ENCODE peak calls at places on chromosome 16, in five cellular contexts. One of them, this sample, is unnamed.

GRCh38 chr16:51163366-51163765 is 12.3 kb upstream of the SALL1 start:
- DNase-seq in HFF-Myc: no peak
- DNase-seq in endodermal cell: no peak
- DNase-seq in nephron progenitor cell: no peak
- DNase-seq in foreskin fibroblast: no peak
- DNase-seq in this sample: peak; percentile 64

GRCh38 chr16:71255721-71256120 is 25.2 kb upstream of the HYDIN start:
- DNase-seq in nephron progenitor cell: peak; percentile 4
- DNase-seq in endodermal cell: no peak
- DNase-seq in foreskin fibroblast: no peak
- DNase-seq in HFF-Myc: no peak
- DNase-seq in this sample: no peak

GRCh38 chr16:30369091-30369937 is 980 bp downstream of the TBC1D10B start:
- DNase-seq in foreskin fibroblast: no peak
- DNase-seq in endodermal cell: peak; percentile 73
- DNase-seq in HFF-Myc: no peak
- DNase-seq in nephron progenitor cell: peak; percentile 56
- DNase-seq in this sample: no peak

GRCh38 chr16:86472366-86472765 is 38.0 kb upstream of the FOXF1 start:
- DNase-seq in nephron progenitor cell: no peak
- DNase-seq in endodermal cell: no peak
- DNase-seq in HFF-Myc: no peak
- DNase-seq in foreskin fibroblast: no peak
- DNase-seq in this sample: no peak

GRCh38 chr16:87966685-87967185 is 15.5 kb downstream of the BANP start:
- DNase-seq in foreskin fibroblast: no peak
- DNase-seq in endodermal cell: peak; percentile 50
- DNase-seq in HFF-Myc: no peak
- DNase-seq in nephron progenitor cell: no peak
- DNase-seq in this sample: no peak

GRCh38 chr16:84103678-84104077 is 13.1 kb downstream of the MBTPS1 start:
- DNase-seq in endodermal cell: no peak
- DNase-seq in foreskin fibroblast: peak; percentile 23
- DNase-seq in HFF-Myc: no peak
- DNase-seq in nephron progenitor cell: no peak
- DNase-seq in this sample: no peak

GRCh38 chr16:86252596-86252995 is 257.7 kb upstream of the FOXF1 start:
- DNase-seq in foreskin fibroblast: peak; percentile 3
- DNase-seq in HFF-Myc: no peak
- DNase-seq in nephron progenitor cell: peak; percentile 40
- DNase-seq in endodermal cell: peak; percentile 91
- DNase-seq in this sample: peak; percentile 15

GRCh38 chr16:11356573-11357331 is 11.5 kb downstream of the RMI2 start:
- DNase-seq in endodermal cell: peak; percentile 92
- DNase-seq in HFF-Myc: no peak
- DNase-seq in nephron progenitor cell: peak; percentile 70
- DNase-seq in foreskin fibroblast: peak; percentile 45
- DNase-seq in this sample: peak; percentile 36

GRCh38 chr16:87582221-87582965 is 19.9 kb upstream of the JPH3 start:
- DNase-seq in HFF-Myc: no peak
- DNase-seq in foreskin fibroblast: peak; percentile 69
- DNase-seq in nephron progenitor cell: no peak
- DNase-seq in endodermal cell: no peak
- DNase-seq in this sample: peak; percentile 69

GRCh38 chr16:25264599-25264998 is 7.0 kb upstream of the ZKSCAN2 start:
- DNase-seq in foreskin fibroblast: no peak
- DNase-seq in HFF-Myc: no peak
- DNase-seq in endodermal cell: peak; percentile 59
- DNase-seq in nephron progenitor cell: peak; percentile 56
- DNase-seq in this sample: no peak

GRCh38 chr16:51404386-51404785 is 253.3 kb upstream of the SALL1 start:
- DNase-seq in nephron progenitor cell: no peak
- DNase-seq in endodermal cell: no peak
- DNase-seq in foreskin fibroblast: peak; percentile 50
- DNase-seq in HFF-Myc: no peak
- DNase-seq in this sample: no peak

GRCh38 chr16:84703671-84704070 is 3.9 kb downstream of the USP10 start:
- DNase-seq in HFF-Myc: no peak
- DNase-seq in foreskin fibroblast: no peak
- DNase-seq in endodermal cell: no peak
- DNase-seq in nephron progenitor cell: no peak
- DNase-seq in this sample: no peak

GRCh38 chr16:80664798-80665197 is 124.0 kb downstream of the DYNLRB2 start:
- DNase-seq in nephron progenitor cell: no peak
- DNase-seq in foreskin fibroblast: no peak
- DNase-seq in endodermal cell: no peak
- DNase-seq in HFF-Myc: no peak
- DNase-seq in this sample: no peak

GRCh38 chr16:19994771-19995170 is 78.9 kb downstream of the GPR139 start:
- DNase-seq in HFF-Myc: no peak
- DNase-seq in nephron progenitor cell: no peak
- DNase-seq in foreskin fibroblast: no peak
- DNase-seq in endodermal cell: no peak
- DNase-seq in this sample: no peak

GRCh38 chr16:1635070-1635469 is 22.9 kb downstream of the CRAMP1 start:
- DNase-seq in endodermal cell: no peak
- DNase-seq in foreskin fibroblast: no peak
- DNase-seq in HFF-Myc: no peak
- DNase-seq in nephron progenitor cell: no peak
- DNase-seq in this sample: no peak

GRCh38 chr16:8611886-8612595 is 9.5 kb upstream of the METTL22 start:
- DNase-seq in foreskin fibroblast: peak; percentile 11
- DNase-seq in endodermal cell: no peak
- DNase-seq in nephron progenitor cell: no peak
- DNase-seq in HFF-Myc: no peak
- DNase-seq in this sample: peak; percentile 20

GRCh38 chr16:84181144-84181915 is 5.5 kb downstream of the TAF1C start:
- DNase-seq in foreskin fibroblast: no peak
- DNase-seq in endodermal cell: peak; percentile 31
- DNase-seq in nephron progenitor cell: no peak
- DNase-seq in HFF-Myc: no peak
- DNase-seq in this sample: no peak

GRCh38 chr16:25155553-25156460 is 44.3 kb downstream of the LCMT1 start:
- DNase-seq in endodermal cell: no peak
- DNase-seq in HFF-Myc: no peak
- DNase-seq in foreskin fibroblast: no peak
- DNase-seq in nephron progenitor cell: no peak
- DNase-seq in this sample: no peak

GRCh38 chr16:28264656-28265055 is 27.7 kb upstream of the SBK1 start:
- DNase-seq in foreskin fibroblast: peak; percentile 23
- DNase-seq in endodermal cell: no peak
- DNase-seq in nephron progenitor cell: peak; percentile 31
- DNase-seq in HFF-Myc: peak; percentile 15
- DNase-seq in this sample: no peak

GRCh38 chr16:47574091-47575054 is 113.2 kb downstream of the PHKB start:
- DNase-seq in HFF-Myc: peak; percentile 31
- DNase-seq in endodermal cell: no peak
- DNase-seq in foreskin fibroblast: peak; percentile 21
- DNase-seq in nephron progenitor cell: no peak
- DNase-seq in this sample: no peak

GRCh38 chr16:50505714-50506542 is 42.3 kb upstream of the NKD1 start:
- DNase-seq in foreskin fibroblast: no peak
- DNase-seq in HFF-Myc: no peak
- DNase-seq in nephron progenitor cell: peak; percentile 51
- DNase-seq in endodermal cell: peak; percentile 82
- DNase-seq in this sample: no peak

GRCh38 chr16:27436065-27436464 is 34.1 kb downstream of the IL21R start:
- DNase-seq in HFF-Myc: no peak
- DNase-seq in nephron progenitor cell: no peak
- DNase-seq in foreskin fibroblast: no peak
- DNase-seq in endodermal cell: peak; percentile 15
- DNase-seq in this sample: no peak

GRCh38 chr16:4179020-4179419 is 62.8 kb upstream of the ADCY9 start:
- DNase-seq in endodermal cell: no peak
- DNase-seq in foreskin fibroblast: peak; percentile 41
- DNase-seq in HFF-Myc: no peak
- DNase-seq in nephron progenitor cell: no peak
- DNase-seq in this sample: no peak

GRCh38 chr16:1237990-1238389 is 2.5 kb upstream of the TPSAB1 start:
- DNase-seq in endodermal cell: no peak
- DNase-seq in foreskin fibroblast: no peak
- DNase-seq in HFF-Myc: no peak
- DNase-seq in nephron progenitor cell: no peak
- DNase-seq in this sample: no peak

GRCh38 chr16:66961065-66961744 is at the start of gene CES3:
- DNase-seq in endodermal cell: peak; percentile 96
- DNase-seq in foreskin fibroblast: peak; percentile 55
- DNase-seq in nephron progenitor cell: peak; percentile 83
- DNase-seq in HFF-Myc: peak; percentile 29
- DNase-seq in this sample: peak; percentile 63

GRCh38 chr16:49717693-49718092 is 138.2 kb downstream of the ZNF423 start:
- DNase-seq in nephron progenitor cell: no peak
- DNase-seq in foreskin fibroblast: no peak
- DNase-seq in HFF-Myc: no peak
- DNase-seq in endodermal cell: no peak
- DNase-seq in this sample: no peak

GRCh38 chr16:85969591-85969990 is 70.6 kb downstream of the IRF8 start:
- DNase-seq in HFF-Myc: no peak
- DNase-seq in endodermal cell: no peak
- DNase-seq in nephron progenitor cell: no peak
- DNase-seq in foreskin fibroblast: no peak
- DNase-seq in this sample: no peak

GRCh38 chr16:78729687-78730086 is 630.2 kb downstream of the WWOX start:
- DNase-seq in endodermal cell: no peak
- DNase-seq in nephron progenitor cell: no peak
- DNase-seq in HFF-Myc: no peak
- DNase-seq in foreskin fibroblast: no peak
- DNase-seq in this sample: no peak

GRCh38 chr16:78732693-78733092 is 633.2 kb downstream of the WWOX start:
- DNase-seq in HFF-Myc: no peak
- DNase-seq in endodermal cell: no peak
- DNase-seq in nephron progenitor cell: no peak
- DNase-seq in foreskin fibroblast: no peak
- DNase-seq in this sample: no peak

GRCh38 chr16:78731785-78732184 is 632.3 kb downstream of the WWOX start:
- DNase-seq in foreskin fibroblast: no peak
- DNase-seq in endodermal cell: no peak
- DNase-seq in HFF-Myc: no peak
- DNase-seq in nephron progenitor cell: no peak
- DNase-seq in this sample: no peak

DNA sequence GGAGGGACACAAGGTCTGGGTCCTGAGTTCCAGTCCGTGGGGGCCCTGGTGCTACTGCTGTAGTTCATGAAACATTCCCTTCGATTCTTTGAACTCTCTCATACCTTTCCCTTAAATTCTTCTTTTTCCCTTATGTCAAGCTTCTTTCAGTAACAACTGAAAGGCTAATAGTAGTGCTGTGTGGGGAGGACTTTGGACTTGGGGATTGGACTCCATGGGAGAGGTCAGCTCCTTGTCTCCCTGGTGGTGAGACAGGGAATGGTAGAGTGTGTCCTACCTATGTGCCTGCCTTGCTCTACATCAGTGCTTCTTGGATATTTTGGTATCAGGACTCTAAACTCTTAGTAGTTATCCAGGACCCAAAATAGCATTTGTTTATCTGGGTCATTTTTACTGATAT is 628.1 kb downstream of the WWOX start:
- DNase-seq in HFF-Myc: no peak
- DNase-seq in foreskin fibroblast: no peak
- DNase-seq in nephron progenitor cell: no peak
- DNase-seq in endodermal cell: peak; percentile 48
- DNase-seq in this sample: no peak
- TF ChIP-seq CTCF in HFF-Myc: no peak
- TF ChIP-seq CTCF in foreskin fibroblast: no peak
- TF ChIP-seq CTCF in nephron progenitor cell: no peak
- TF ChIP-seq CTCF in endodermal cell: peak; percentile 77
- TF ChIP-seq CTCF in this sample: no peak

GRCh38 chr16:55575621-55576020 is 9.1 kb downstream of the CAPNS2 start:
- DNase-seq in foreskin fibroblast: no peak
- DNase-seq in HFF-Myc: no peak
- DNase-seq in endodermal cell: no peak
- DNase-seq in nephron progenitor cell: no peak
- DNase-seq in this sample: no peak
- TF ChIP-seq CTCF in foreskin fibroblast: no peak
- TF ChIP-seq CTCF in HFF-Myc: no peak
- TF ChIP-seq CTCF in endodermal cell: no peak
- TF ChIP-seq CTCF in nephron progenitor cell: no peak
- TF ChIP-seq CTCF in this sample: no peak

DNA sequence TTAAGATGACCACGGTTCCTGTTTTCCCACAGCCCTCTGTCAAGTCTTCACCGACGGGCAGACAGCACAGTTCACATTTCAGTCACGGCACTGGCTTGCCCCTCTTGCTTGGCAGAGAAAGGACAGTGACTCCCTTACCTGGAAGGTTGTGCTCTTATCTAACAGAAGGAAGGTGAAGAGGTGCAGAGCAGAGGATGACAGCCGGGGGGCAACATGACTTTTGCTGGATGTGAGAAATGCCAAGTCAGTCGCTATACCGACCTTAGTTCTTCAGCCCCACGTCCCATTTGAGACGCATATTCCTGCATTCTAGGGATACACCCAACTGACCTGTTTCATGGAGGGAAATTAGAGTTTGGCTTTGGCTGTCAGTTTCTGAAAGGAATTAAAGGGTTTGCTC is 492.3 kb downstream of the NPIPA7 start:
- DNase-seq in nephron progenitor cell: no peak
- DNase-seq in foreskin fibroblast: no peak
- DNase-seq in endodermal cell: peak; percentile 71
- DNase-seq in HFF-Myc: no peak
- DNase-seq in this sample: no peak
- TF ChIP-seq CTCF in nephron progenitor cell: no peak
- TF ChIP-seq CTCF in foreskin fibroblast: no peak
- TF ChIP-seq CTCF in endodermal cell: peak; percentile 65
- TF ChIP-seq CTCF in HFF-Myc: no peak
- TF ChIP-seq CTCF in this sample: no peak

GRCh38 chr16:83098536-83098935 is 471.8 kb downstream of the CDH13 start:
- DNase-seq in HFF-Myc: no peak
- DNase-seq in nephron progenitor cell: no peak
- DNase-seq in foreskin fibroblast: no peak
- DNase-seq in endodermal cell: no peak
- DNase-seq in this sample: no peak

GRCh38 chr16:83095926-83096692 is 469.3 kb downstream of the CDH13 start:
- DNase-seq in foreskin fibroblast: no peak
- DNase-seq in nephron progenitor cell: no peak
- DNase-seq in endodermal cell: no peak
- DNase-seq in HFF-Myc: no peak
- DNase-seq in this sample: peak; percentile 2

GRCh38 chr16:83105279-83106077 is 478.7 kb downstream of the CDH13 start:
- DNase-seq in HFF-Myc: no peak
- DNase-seq in foreskin fibroblast: no peak
- DNase-seq in endodermal cell: no peak
- DNase-seq in nephron progenitor cell: no peak
- DNase-seq in this sample: no peak

GRCh38 chr16:83102336-83102735 is 475.6 kb downstream of the CDH13 start:
- DNase-seq in endodermal cell: no peak
- DNase-seq in HFF-Myc: no peak
- DNase-seq in nephron progenitor cell: no peak
- DNase-seq in foreskin fibroblast: no peak
- DNase-seq in this sample: no peak

DNA sequence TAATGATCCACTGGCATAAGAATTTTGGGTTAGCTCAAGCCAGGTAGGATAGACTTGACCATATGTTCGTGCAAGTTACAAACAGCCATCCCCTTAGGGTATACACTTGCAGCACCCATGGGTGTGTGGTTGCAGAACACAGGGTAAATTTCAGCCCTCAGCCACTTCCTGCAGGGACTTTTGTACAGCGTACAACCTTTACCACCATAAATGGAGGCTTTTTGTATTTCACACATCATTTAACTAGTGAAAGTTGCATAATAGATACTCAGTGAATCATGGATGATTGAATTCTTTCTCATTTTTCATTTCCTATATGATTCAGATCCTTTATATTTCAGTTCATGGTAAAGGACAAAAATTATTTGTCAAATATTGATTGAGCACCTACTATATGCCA is 473.9 kb downstream of the CDH13 start:
- DNase-seq in HFF-Myc: no peak
- DNase-seq in endodermal cell: no peak
- DNase-seq in foreskin fibroblast: no peak
- DNase-seq in nephron progenitor cell: no peak
- DNase-seq in this sample: no peak
- TF ChIP-seq CTCF in HFF-Myc: no peak
- TF ChIP-seq CTCF in endodermal cell: no peak
- TF ChIP-seq CTCF in foreskin fibroblast: no peak
- TF ChIP-seq CTCF in nephron progenitor cell: no peak
- TF ChIP-seq CTCF in this sample: no peak

This sample was measured in HFFc6.